ENCODE peak calls at places on chromosome 19, in eight cellular contexts. L is adrenal gland, Z is transverse colon, P is stomach, U is ovary, D is upper lobe of left lung, Q is tibial nerve, O is GM12878. T is an unnamed sample.

GRCh38 chr19:15673176-15673654 is 328 bp downstream of the CYP4F12 start:
- DNase-seq in O (no peak), D (no peak), P (peak; percentile 28), U (peak; percentile 21), Q (no peak), L (no peak), Z (peak; percentile 43), T (no peak)

GRCh38 chr19:17948474-17948966 is 15.7 kb downstream of the CCDC124 start:
- DNase-seq in P (no peak), D (no peak), O (no peak), U (no peak), L (no peak), Z (no peak), Q (no peak), T (peak; percentile 30)

GRCh38 chr19:6476155-6476895 is 5.3 kb downstream of the DENND1C start:
- DNase-seq in Z (peak; percentile 94), Q (no peak), U (peak; percentile 54), D (peak; percentile 93), L (peak; percentile 97), P (peak; percentile 87), O (no peak), T (peak; percentile 31)

GRCh38 chr19:46755077-46755852 is 9.0 kb upstream of the STRN4 start:
- DNase-seq in D (no peak), L (peak; percentile 49), P (no peak), Z (no peak), O (no peak), U (no peak), Q (no peak), T (no peak)

GRCh38 chr19:41638624-41639023 is 11.8 kb upstream of the CEACAM4 start:
- DNase-seq in L (no peak), D (no peak), U (no peak), P (no peak), Z (no peak), O (no peak), Q (no peak), T (no peak)

GRCh38 chr19:45798995-45799517 is 6.4 kb upstream of the DMWD start:
- DNase-seq in L (peak; percentile 74), U (peak; percentile 80), Z (peak; percentile 62), D (peak; percentile 47), O (peak; percentile 23), Q (no peak), P (peak; percentile 63), T (peak; percentile 80)

GRCh38 chr19:43618921-43619261 is 538 bp downstream of the ZNF428 start:
- DNase-seq in D (peak; percentile 43), O (peak; percentile 30), Z (no peak), P (no peak), Q (no peak), L (no peak), U (no peak), T (peak; percentile 36)

GRCh38 chr19:47494729-47495128 is 10.7 kb upstream of the KPTN start:
- DNase-seq in L (no peak), Z (no peak), Q (no peak), P (no peak), O (no peak), D (no peak), U (no peak), T (no peak)

GRCh38 chr19:10292206-10292788 is 2.5 kb downstream of the ICAM5 start:
- DNase-seq in L (peak; percentile 80), Z (peak; percentile 91), D (peak; percentile 98), U (peak; percentile 67), P (peak; percentile 82), Q (peak; percentile 47), O (no peak), T (peak; percentile 54)

GRCh38 chr19:17351815-17352435 is 14.6 kb downstream of the GTPBP3 start:
- DNase-seq in U (no peak), Z (no peak), P (no peak), L (no peak), Q (no peak), D (no peak), O (no peak), T (no peak)

GRCh38 chr19:41792513-41793413 is 3.6 kb upstream of the CEACAM3 start:
- DNase-seq in L (no peak), O (no peak), D (peak; percentile 77), Q (no peak), P (peak; percentile 61), U (no peak), Z (peak; percentile 63), T (no peak)

GRCh38 chr19:51441410-51442390 is 16.6 kb downstream of the SIGLEC8 start:
- DNase-seq in D (peak; percentile 49), P (peak; percentile 54), Z (peak; percentile 73), Q (no peak), L (no peak), U (no peak), O (peak; percentile 91), T (no peak)

GRCh38 chr19:49911381-49912145 is 14.9 kb upstream of the IL4I1 start:
- DNase-seq in U (no peak), O (peak; percentile 83), Z (no peak), D (no peak), L (no peak), Q (no peak), P (no peak), T (no peak)

GRCh38 chr19:12166596-12166995 is 3.7 kb downstream of the ZNF136 start:
- DNase-seq in D (no peak), O (no peak), Q (no peak), L (no peak), Z (no peak), P (no peak), U (no peak), T (no peak)

GRCh38 chr19:16223746-16224145 is 26.0 kb downstream of the AP1M1 start:
- DNase-seq in L (no peak), P (no peak), Z (no peak), D (no peak), Q (peak; percentile 9), O (no peak), U (no peak), T (no peak)

GRCh38 chr19:33240181-33240771 is 14.6 kb upstream of the SLC7A10 start:
- DNase-seq in Q (no peak), L (no peak), P (no peak), O (no peak), D (no peak), U (no peak), Z (no peak), T (no peak)

GRCh38 chr19:55484571-55485438 is at the start of gene NAT14:
- DNase-seq in Z (peak; percentile 53), D (peak; percentile 21), O (no peak), L (peak; percentile 49), Q (no peak), U (peak; percentile 86), P (peak; percentile 45), T (peak; percentile 76)

GRCh38 chr19:9914315-9915207 is 21.8 kb downstream of the OLFM2 start:
- DNase-seq in U (peak; percentile 65), Z (peak; percentile 76), D (peak; percentile 69), Q (no peak), L (peak; percentile 81), P (peak; percentile 72), O (no peak), T (peak; percentile 31)

GRCh38 chr19:15181394-15181793 is 19.4 kb downstream of the NOTCH3 start:
- DNase-seq in Z (no peak), U (no peak), L (no peak), O (no peak), D (no peak), P (no peak), Q (no peak), T (no peak)

GRCh38 chr19:33064117-33064777 is 441 bp downstream of the RHPN2 start:
- DNase-seq in U (peak; percentile 45), Z (peak; percentile 64), P (peak; percentile 71), O (no peak), D (peak; percentile 54), L (no peak), Q (no peak), T (no peak)

GRCh38 chr19:15550847-15551182 is 42.5 kb downstream of the CYP4F22 start:
- DNase-seq in L (no peak), D (no peak), Z (no peak), P (no peak), O (no peak), Q (no peak), U (no peak), T (no peak)

GRCh38 chr19:41023193-41023592 is 32.1 kb downstream of the CYP2B6 start:
- DNase-seq in O (no peak), D (no peak), L (no peak), Z (no peak), Q (no peak), U (no peak), P (no peak), T (no peak)

GRCh38 chr19:46069841-46070341 is 29.1 kb upstream of the IGFL4 start:
- DNase-seq in U (no peak), O (no peak), Q (no peak), L (no peak), P (no peak), D (no peak), Z (no peak), T (no peak)

GRCh38 chr19:38815059-38816001 is 2.6 kb upstream of the LGALS4 start:
- DNase-seq in O (no peak), Z (peak; percentile 73), L (no peak), U (no peak), Q (no peak), D (no peak), P (no peak), T (no peak)
- TF ChIP-seq POLR2A in O (peak; percentile 34), Z (peak; percentile 66), L (no peak), U (no peak), Q (no peak), D (no peak), P (no peak), T (no peak)

GRCh38 chr19:4776436-4777205 is 14.9 kb upstream of the FEM1A start:
- DNase-seq in U (no peak), P (no peak), Q (no peak), L (no peak), D (no peak), Z (no peak), O (no peak), T (no peak)
- H3K27ac ChIP-seq in U (no peak overlapping the region), P (no peak overlapping the region), Q (no peak overlapping the region), L (no peak overlapping the region), D (no peak overlapping the region), Z (no peak overlapping the region), O (no peak overlapping the region), T (no peak overlapping the region)

GRCh38 chr19:8475005-8475404 is 27.4 kb downstream of the PRAM1 start:
- DNase-seq in D (no peak), L (no peak), Z (no peak), O (no peak), P (no peak), Q (no peak), U (no peak), T (no peak)
- H3K36me3 ChIP-seq in D (peaks cover 91% of the 10 kb centered on the region), L (peaks cover 90% of the 10 kb centered on the region), Z (no peaks in the 10 kb centered on the region), O (peaks cover 36% of the 10 kb centered on the region), P (peaks cover 97% of the 10 kb centered on the region), Q (peaks cover 6% of the 10 kb centered on the region), U (no peaks in the 10 kb centered on the region), T (no peaks in the 10 kb centered on the region)

DNA sequence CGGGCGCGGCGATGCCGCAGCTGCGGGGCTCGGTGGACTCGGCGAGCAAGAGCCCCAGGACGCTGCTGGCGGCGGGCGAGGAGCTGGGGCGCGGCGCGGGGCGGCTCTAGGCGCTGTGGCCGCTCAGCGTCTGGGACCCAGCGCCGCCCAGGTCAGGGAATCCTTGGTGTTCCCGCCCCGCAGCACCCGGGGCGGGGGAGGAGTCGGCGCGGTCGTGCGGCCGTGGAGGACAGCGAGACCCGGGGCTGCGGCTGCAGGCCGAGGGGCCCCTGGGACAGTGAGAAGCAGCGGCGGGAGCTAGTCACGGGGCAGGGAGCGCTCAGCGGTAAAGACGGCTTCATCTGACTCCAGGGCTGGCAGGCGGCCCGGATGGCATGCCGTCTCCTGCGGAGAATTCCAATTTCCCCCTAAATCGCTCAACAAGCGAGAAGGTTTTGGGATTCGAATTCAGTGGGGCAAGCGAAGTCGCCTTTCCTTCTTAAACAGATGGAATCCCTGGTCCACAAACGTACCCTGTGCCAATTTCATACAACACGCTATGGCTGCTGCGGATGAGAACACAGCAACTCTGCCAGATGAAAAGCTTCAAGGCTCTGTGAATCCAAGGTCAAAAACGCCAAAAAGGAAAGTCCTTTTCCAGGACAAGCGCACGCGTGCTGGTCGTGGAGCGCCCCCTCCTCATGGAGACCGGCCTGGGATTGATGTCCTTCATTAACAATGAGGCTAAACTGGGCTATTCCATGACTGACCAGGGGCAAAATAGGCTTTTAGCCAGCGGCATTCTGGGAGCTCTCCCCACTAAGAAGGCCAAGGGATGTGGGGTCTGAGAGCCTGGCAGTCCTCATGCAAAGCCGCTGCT is 4.2 kb upstream of the ZSCAN4 start:
- DNase-seq in Q (no peak), L (peak; percentile 70), P (peak; percentile 31), O (no peak), Z (peak; percentile 48), U (peak; percentile 65), D (peak; percentile 31), T (peak; percentile 24)
- TF ChIP-seq POLR2A in Q (no peak), L (no peak), P (no peak), O (no peak), Z (no peak), U (no peak), D (no peak), T (no peak)

T was measured in uterus.